ENCODE peak calls at places on chromosome 12, in seven cellular contexts. A is thyroid gland; H is CD4-positive, CD25-positive, alpha-beta regulatory T cell; G is PC-3; N is psoas muscle; V is GM23338; Y is tibial artery. M is an unnamed sample. For H3K27me3, the result is how much of the 10 kb centered on the place peaks cover.

GRCh38 chr12:7005288-7005687 is 13.0 kb downstream of the LPCAT3 start:
- DNase-seq in G (no peak), A (no peak), Y (no peak), H (no peak), V (no peak), N (no peak), M (no peak)

GRCh38 chr12:90280564-90281058 is 572.0 kb upstream of the ATP2B1 start:
- DNase-seq in V (no peak), H (no peak), N (no peak), G (no peak), Y (no peak), A (no peak), M (no peak)

GRCh38 chr12:123971770-123972447 is 722 bp downstream of the CCDC92 start:
- DNase-seq in Y (peak), G (peak), V (peak), A (peak), H (peak), N (no peak), M (peak)

GRCh38 chr12:79747274-79747673 is 56.5 kb upstream of the PAWR start:
- DNase-seq in G (no peak), H (no peak), A (no peak), V (no peak), N (no peak), Y (no peak), M (no peak)

GRCh38 chr12:2924019-2924418 is 33.3 kb downstream of the TULP3 start:
- DNase-seq in N (no peak), V (no peak), Y (peak), H (no peak), A (no peak), G (peak), M (no peak)

GRCh38 chr12:49232940-49233841 is 31.7 kb upstream of the TUBA1C start:
- DNase-seq in H (no peak), A (no peak), Y (peak), G (no peak), N (peak), V (peak), M (no peak)

GRCh38 chr12:48198985-48199384 is 4.1 kb downstream of the OR10AD1 start:
- DNase-seq in H (no peak), V (no peak), G (no peak), A (no peak), N (no peak), Y (no peak), M (no peak)

GRCh38 chr12:116267948-116268347 is 9.5 kb downstream of the MED13L start:
- DNase-seq in N (no peak), V (no peak), G (no peak), A (no peak), Y (no peak), H (no peak), M (no peak)

GRCh38 chr12:117334098-117334497 is 27.3 kb downstream of the NOS1 start:
- DNase-seq in N (no peak), Y (no peak), A (peak), V (no peak), H (no peak), G (no peak), M (no peak)

GRCh38 chr12:40314927-40315326 is 90.1 kb downstream of the LRRK2 start:
- DNase-seq in V (no peak), Y (no peak), N (no peak), H (no peak), A (no peak), G (no peak), M (no peak)

GRCh38 chr12:49389092-49389703 is 21.9 kb downstream of the SPATS2 start:
- DNase-seq in A (peak), H (peak), V (peak), Y (no peak), N (peak), G (no peak), M (no peak)

GRCh38 chr12:119796292-119796691 is 80.8 kb downstream of the CIT start:
- DNase-seq in N (no peak), H (no peak), V (no peak), A (no peak), Y (no peak), G (no peak), M (no peak)

GRCh38 chr12:51714666-51715065 is 123.6 kb downstream of the SCN8A start:
- DNase-seq in N (no peak), V (no peak), Y (no peak), H (no peak), A (no peak), G (peak), M (no peak)
- H3K27ac ChIP-seq in N (no peak), V (no peak), Y (no peak), H (no peak), A (no peak), G (peak), M (peak)

GRCh38 chr12:54008260-54008552 is 579 bp upstream of the HOXC8 start:
- DNase-seq in N (no peak), H (no peak), A (no peak), Y (no peak), G (no peak), V (no peak), M (no peak)
- H3K27me3 ChIP-seq in N (under half), H (half or more), A (half or more), Y (under half), G (under half), V (half or more), M (under half)

DNA sequence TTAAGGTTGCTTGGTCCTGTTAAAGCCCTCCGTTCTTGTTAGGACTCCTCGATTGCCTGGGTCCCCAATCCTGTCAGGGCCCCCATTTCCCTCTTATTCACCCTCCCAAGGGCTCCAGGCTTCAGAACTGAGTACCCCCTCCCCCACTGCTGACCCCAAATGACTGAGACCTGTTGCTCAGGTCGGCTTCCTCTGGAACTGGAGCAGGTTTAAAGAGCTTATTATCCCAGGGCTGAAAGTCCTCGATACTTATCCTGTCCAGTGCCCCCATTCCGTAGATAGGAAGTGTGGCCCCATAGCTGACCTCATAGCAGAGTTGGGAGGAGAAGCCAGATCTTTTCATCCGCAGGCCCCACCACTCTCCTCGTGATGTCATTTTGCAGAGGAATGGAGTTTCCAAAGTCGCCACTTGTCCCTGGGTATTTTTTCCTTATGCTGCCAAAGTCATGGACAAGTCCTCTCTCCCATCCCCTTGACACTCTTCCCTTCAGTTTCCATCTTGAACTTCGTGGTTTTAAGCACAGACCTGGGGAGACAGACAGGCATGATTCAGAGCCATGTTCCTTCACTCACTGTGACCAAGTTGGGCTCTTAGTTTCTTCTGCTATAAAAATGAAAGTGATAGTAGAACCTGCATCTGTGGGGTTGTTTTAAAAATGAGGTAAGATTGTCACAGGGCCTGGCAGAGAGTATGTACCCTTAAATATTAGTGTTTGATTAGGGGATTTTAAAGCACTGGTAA is 1.2 kb downstream of the USP30 start:
- DNase-seq in H (peak), G (no peak), A (no peak), N (no peak), Y (no peak), V (no peak), M (no peak)
- H3K27ac ChIP-seq in H (peak), G (no peak), A (peak), N (peak), Y (peak), V (no peak), M (no peak)

GRCh38 chr12:113676547-113676946 is 204.9 kb upstream of the LHX5 start:
- DNase-seq in A (no peak), N (no peak), V (no peak), H (no peak), G (no peak), Y (no peak), M (no peak)
- H3K27me3 ChIP-seq in A (under half), N (under half), V (under half), H (under half), G (under half), Y (under half), M (under half)

GRCh38 chr12:108721824-108722223 is 9.5 kb downstream of the CORO1C start:
- DNase-seq in A (no peak), G (no peak), N (no peak), Y (no peak), V (no peak), H (no peak), M (no peak)

GRCh38 chr12:108722463-108722862 is 8.9 kb downstream of the CORO1C start:
- DNase-seq in A (no peak), V (no peak), N (no peak), H (no peak), G (no peak), Y (no peak), M (no peak)

GRCh38 chr12:108724054-108724889 is 7.0 kb downstream of the CORO1C start:
- DNase-seq in V (no peak), H (no peak), G (peak), N (no peak), Y (no peak), A (no peak), M (no peak)

GRCh38 chr12:108724890-108725151 is 6.5 kb downstream of the CORO1C start:
- DNase-seq in A (no peak), N (no peak), G (no peak), V (no peak), Y (no peak), H (no peak), M (no peak)

DNA sequence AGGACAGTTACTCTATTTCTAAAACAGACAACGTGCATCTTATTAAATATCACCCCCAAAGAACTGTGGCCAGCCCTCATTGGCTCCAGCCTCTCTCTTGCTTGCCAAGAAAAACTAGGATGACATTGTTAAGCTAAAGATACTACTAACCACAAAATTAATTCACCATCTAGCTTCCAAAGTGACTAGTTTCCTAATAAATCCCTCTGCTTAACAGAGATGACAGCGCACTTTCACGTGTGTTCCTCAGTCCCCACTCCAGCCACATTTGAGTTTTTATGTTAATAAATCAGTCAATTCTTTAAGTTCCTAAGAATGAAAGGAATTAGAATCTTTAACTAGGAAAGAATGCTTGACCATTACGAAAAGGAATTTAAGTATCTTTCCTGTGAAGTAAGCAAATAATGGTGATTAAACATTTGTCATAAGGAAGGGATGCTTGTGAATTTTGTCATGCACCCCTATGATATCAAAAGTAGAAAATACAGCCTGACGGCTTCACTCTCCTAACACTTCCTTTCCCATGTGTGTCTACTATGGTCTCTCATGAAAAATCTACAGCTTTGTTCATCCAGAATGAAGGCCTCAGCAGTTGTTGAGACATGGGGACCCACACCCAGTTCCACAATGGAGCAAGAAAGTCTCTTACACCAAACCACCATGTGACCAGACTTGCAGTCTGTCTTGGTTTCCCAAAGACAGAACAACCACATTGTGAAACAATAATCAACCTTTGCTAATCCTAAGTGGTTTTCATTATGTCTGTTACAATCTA is 8.1 kb downstream of the CORO1C start:
- DNase-seq in H (no peak), N (no peak), Y (no peak), G (peak), A (no peak), V (no peak), M (peak)
- H3K27ac ChIP-seq in H (no peak), N (peak), Y (peak), G (peak), A (no peak), V (peak), M (peak)